ENCODE peak calls at places on chromosomes 11 and 22, in six cellular contexts. G, O, K, S, F and C are unnamed samples.

GRCh38 chr11:73087730-73088129 is 54.4 kb downstream of the FCHSD2 start:
- DNase-seq in G (no peak), O (no peak), K (no peak), S (no peak), F (no peak), C (peak; percentile 50)

GRCh38 chr11:34680918-34681554 is 60.1 kb downstream of the EHF start:
- DNase-seq in G (no peak), O (no peak), K (no peak), S (peak; percentile 97), F (peak; percentile 59), C (no peak)

GRCh38 chr22:36460202-36460601 is 21.2 kb downstream of the TXN2 start:
- DNase-seq in G (no peak), O (no peak), K (no peak), S (no peak), F (no peak), C (no peak)

GRCh38 chr11:4539603-4540219 is 5.3 kb upstream of the OR52M1 start:
- DNase-seq in G (no peak), O (no peak), K (peak; percentile 26), S (peak; percentile 63), F (peak; percentile 45), C (peak; percentile 32)

GRCh38 chr22:48492371-48493320 is 1335.0 kb downstream of the BRD1 start:
- DNase-seq in G (peak; percentile 80), O (peak; percentile 24), K (peak; percentile 74), S (peak; percentile 58), F (peak; percentile 79), C (peak; percentile 59)

GRCh38 chr11:45451766-45452440 is 165.8 kb upstream of the SYT13 start:
- DNase-seq in G (no peak), O (no peak), K (no peak), S (no peak), F (peak; percentile 6), C (no peak)

GRCh38 chr11:9617960-9618359 is 44.5 kb downstream of the WEE1 start:
- DNase-seq in G (no peak), O (no peak), K (no peak), S (no peak), F (peak; percentile 40), C (no peak)

GRCh38 chr11:68039526-68040086 is 781 bp downstream of the TCIRG1 start:
- DNase-seq in G (peak; percentile 80), O (peak; percentile 32), K (peak; percentile 20), S (no peak), F (no peak), C (no peak)

GRCh38 chr22:31161386-31161785 is 1.4 kb downstream of the RNF185 start:
- DNase-seq in G (no peak), O (no peak), K (no peak), S (no peak), F (no peak), C (no peak)

GRCh38 chr11:121652982-121653381 is 200.2 kb upstream of the SORL1-AS1 start:
- DNase-seq in G (no peak), O (no peak), K (peak; percentile 9), S (peak; percentile 30), F (no peak), C (no peak)

GRCh38 chr22:40263191-40263590 is 83.1 kb upstream of the ADSL start:
- DNase-seq in G (peak; percentile 82), O (no peak), K (no peak), S (no peak), F (peak; percentile 49), C (no peak)

GRCh38 chr11:36577859-36578258 is 10.1 kb downstream of the RAG1 start:
- DNase-seq in G (no peak), O (no peak), K (no peak), S (peak; percentile 4), F (no peak), C (no peak)

GRCh38 chr11:78270993-78271392 is 82.3 kb downstream of the USP35 start:
- DNase-seq in G (no peak), O (no peak), K (no peak), S (no peak), F (no peak), C (no peak)

GRCh38 chr11:33709471-33709870 is 8.8 kb upstream of the C11orf91 start:
- DNase-seq in G (no peak), O (no peak), K (no peak), S (no peak), F (no peak), C (no peak)

GRCh38 chr11:8608646-8609045 is 14.6 kb upstream of the STK33 start:
- DNase-seq in G (no peak), O (no peak), K (no peak), S (no peak), F (peak; percentile 50), C (no peak)

GRCh38 chr11:44601471-44602370 is 36.3 kb downstream of the CD82 start:
- DNase-seq in G (no peak), O (peak; percentile 69), K (peak; percentile 16), S (no peak), F (no peak), C (peak; percentile 66)

GRCh38 chr11:2088746-2089535 is 50.2 kb downstream of the IGF2 start:
- DNase-seq in G (no peak), O (no peak), K (no peak), S (peak; percentile 25), F (no peak), C (no peak)

GRCh38 chr11:67266424-67267187 is at the start of gene GRK2:
- DNase-seq in G (peak; percentile 86), O (no peak), K (peak; percentile 69), S (peak; percentile 58), F (no peak), C (peak; percentile 72)

GRCh38 chr11:128735935-128736610 is 42.2 kb downstream of the FLI1 start:
- DNase-seq in G (no peak), O (no peak), K (peak; percentile 70), S (no peak), F (no peak), C (peak; percentile 78)

GRCh38 chr22:36552300-36552699 is 23.3 kb upstream of the EIF3D start:
- DNase-seq in G (no peak), O (peak; percentile 32), K (peak; percentile 83), S (no peak), F (no peak), C (peak; percentile 43)

GRCh38 chr11:111413849-111414248 is 34.8 kb upstream of the POU2AF1 start:
- DNase-seq in G (no peak), O (no peak), K (no peak), S (no peak), F (no peak), C (peak; percentile 79)

GRCh38 chr11:46710821-46711269 is 8.2 kb upstream of the F2 start:
- DNase-seq in G (no peak), O (no peak), K (no peak), S (peak; percentile 43), F (peak; percentile 93), C (no peak)

GRCh38 chr11:115941481-115941993 is 437.3 kb upstream of the CADM1 start:
- DNase-seq in G (peak; percentile 84), O (no peak), K (no peak), S (peak; percentile 39), F (peak; percentile 71), C (peak; percentile 66)

GRCh38 chr11:9001736-9002135 is 2.1 kb downstream of the NRIP3 start:
- DNase-seq in G (no peak), O (no peak), K (no peak), S (peak; percentile 73), F (peak; percentile 92), C (no peak)

DNA sequence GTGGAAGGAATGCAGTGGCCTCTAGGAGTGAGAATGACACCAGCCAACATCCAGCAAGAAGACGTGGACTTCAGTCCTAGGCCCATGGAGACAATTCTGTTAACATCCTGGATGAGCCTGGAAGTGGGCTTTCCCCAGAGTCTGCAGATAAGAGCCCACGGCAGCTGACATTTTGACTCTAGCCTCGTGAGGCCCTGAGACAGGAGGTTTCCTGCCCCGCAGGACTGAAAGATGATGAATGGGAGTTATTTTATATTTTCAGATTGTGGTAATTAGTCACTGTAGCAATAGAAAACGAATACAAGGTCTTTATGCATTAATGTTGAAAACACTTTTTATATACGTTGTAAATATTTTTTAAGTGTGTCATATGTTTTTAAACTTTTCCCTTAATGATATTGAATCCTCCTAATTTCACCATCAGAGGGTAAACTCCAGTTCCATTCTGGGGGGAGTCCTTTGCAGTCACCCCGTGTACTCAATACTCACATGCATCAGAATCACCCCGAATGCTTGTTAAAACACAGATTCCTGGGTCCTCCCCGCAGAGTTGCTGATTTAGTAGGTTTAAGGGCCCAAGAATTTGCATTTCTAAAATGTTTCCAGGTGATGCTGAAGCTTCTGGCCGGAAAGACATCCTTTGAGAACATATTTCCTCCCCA is 545 bp upstream of the TPCN2 start:
- DNase-seq in G (no peak), O (no peak), K (no peak), S (peak; percentile 20), F (no peak), C (no peak)
- H3K4me3 ChIP-seq in G (peak overlapping the region; percentile 81), O (peak overlapping the region; percentile 20), K (peak overlapping the region; percentile 92), S (peak overlapping the region; percentile 93), F (peak overlapping the region; percentile 75), C (peak overlapping the region; percentile 89)

GRCh38 chr11:132158091-132158490 is 787.7 kb downstream of the NTM start:
- DNase-seq in G (no peak), O (no peak), K (peak; percentile 3), S (peak; percentile 50), F (no peak), C (peak; percentile 48)
- TF ChIP-seq CTCF in G (peak; percentile 14), O (peak; percentile 75), K (peak; percentile 58), S (peak; percentile 70), F (peak; percentile 76), C (peak; percentile 55)

DNA sequence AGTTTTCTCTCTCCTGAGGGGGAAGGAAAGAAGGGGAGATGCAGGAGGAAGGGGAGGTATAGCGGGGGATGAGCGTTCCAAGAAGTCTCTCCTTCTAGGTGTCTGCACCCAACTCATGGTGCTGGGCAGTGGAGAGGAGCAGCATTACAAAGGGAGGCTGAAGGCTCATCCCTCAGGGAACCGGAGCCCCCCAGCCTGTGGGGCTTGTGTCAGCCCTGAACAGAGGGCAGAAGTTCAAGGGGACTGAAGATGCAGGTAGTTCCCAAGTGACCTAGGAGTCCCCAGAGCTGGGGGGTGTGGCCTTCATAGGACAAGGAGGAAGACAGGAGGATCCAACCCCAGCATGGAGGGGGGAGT is 1.8 kb downstream of the C11orf68 start:
- DNase-seq in G (no peak), O (no peak), K (no peak), S (peak; percentile 31), F (no peak), C (no peak)
- H3K4me3 ChIP-seq in G (peak overlapping the region; percentile 97), O (no peak overlapping the region), K (no peak overlapping the region), S (peak overlapping the region; percentile 76), F (peak overlapping the region; percentile 88), C (no peak overlapping the region)

GRCh38 chr11:117821431-117821830 is 3.1 kb downstream of the FXYD2 start:
- DNase-seq in G (peak; percentile 73), O (no peak), K (no peak), S (no peak), F (no peak), C (no peak)

GRCh38 chr11:117822522-117823033 is 2.0 kb downstream of the FXYD2 start:
- DNase-seq in G (peak; percentile 63), O (no peak), K (no peak), S (no peak), F (no peak), C (no peak)

GRCh38 chr11:117820516-117820915 is 4.0 kb downstream of the FXYD2 start:
- DNase-seq in G (peak; percentile 56), O (no peak), K (no peak), S (no peak), F (no peak), C (no peak)

GRCh38 chr11:117823294-117823940 is 1.1 kb downstream of the FXYD2 start:
- DNase-seq in G (peak; percentile 81), O (no peak), K (peak; percentile 21), S (no peak), F (peak; percentile 27), C (peak; percentile 46)

GRCh38 chr11:117822031-117822521 is 2.5 kb downstream of the FXYD2 start:
- DNase-seq in G (peak; percentile 90), O (no peak), K (peak; percentile 12), S (peak; percentile 36), F (no peak), C (peak; percentile 31)
- TF ChIP-seq CTCF in G (peak; percentile 77), O (peak; percentile 85), K (peak; percentile 72), S (peak; percentile 78), F (peak; percentile 86), C (peak; percentile 73)